ENCODE peak calls at places on chromosome 17, in nine cellular contexts. X is PC-3, Y is transverse colon, A is kidney, F is A673, O is SJSA1, I is prostate gland, W is heart left ventricle, B is breast epithelium. U is an unnamed sample.
A peak's percentile ranks its signal among the peaks of the same experiment; 100 is the strongest.

GRCh38 chr17:9622961-9623360 is 22.4 kb upstream of the USP43 start:
- DNase-seq in A (no peak), F (no peak), B (no peak), Y (no peak), W (no peak), I (no peak), X (no peak), O (no peak), U (no peak)

GRCh38 chr17:38324732-38325131 is 19.0 kb downstream of the GPR179 start:
- DNase-seq in I (no peak), A (no peak), W (no peak), B (no peak), F (no peak), O (no peak), X (no peak), Y (no peak), U (no peak)

GRCh38 chr17:27596106-27596505 is 34.9 kb upstream of the LGALS9 start:
- DNase-seq in A (peak; percentile 43), F (no peak), O (no peak), I (no peak), B (no peak), Y (no peak), W (no peak), X (no peak), U (no peak)

GRCh38 chr17:14552311-14552710 is 251.4 kb downstream of the HS3ST3B1 start:
- DNase-seq in F (no peak), I (no peak), B (no peak), W (no peak), Y (no peak), A (no peak), X (no peak), O (no peak), U (no peak)

GRCh38 chr17:64641499-64641898 is 20.6 kb downstream of the SMURF2 start:
- DNase-seq in B (no peak), F (peak; percentile 24), X (peak; percentile 68), Y (no peak), O (peak; percentile 55), I (no peak), W (no peak), A (no peak), U (no peak)

GRCh38 chr17:72479113-72479512 is 358.3 kb downstream of the SOX9 start:
- DNase-seq in O (no peak), Y (no peak), A (peak; percentile 28), F (no peak), X (peak; percentile 36), W (no peak), I (no peak), B (no peak), U (no peak)

GRCh38 chr17:68347380-68347779 is 56.1 kb downstream of the ARSG start:
- DNase-seq in W (no peak), O (no peak), B (no peak), X (no peak), I (no peak), A (no peak), Y (no peak), F (no peak), U (no peak)

GRCh38 chr17:39769974-39770587 is 32.3 kb downstream of the GRB7 start:
- DNase-seq in I (peak; percentile 62), X (peak; percentile 96), B (no peak), W (no peak), Y (no peak), A (no peak), F (no peak), O (no peak), U (peak; percentile 99)

GRCh38 chr17:7042507-7043194 is 1.2 kb downstream of the SLC16A11 start:
- DNase-seq in W (peak; percentile 75), X (no peak), O (no peak), Y (no peak), F (peak; percentile 32), A (no peak), I (no peak), B (no peak), U (no peak)

GRCh38 chr17:71423871-71424546 is 696.8 kb upstream of the SOX9 start:
- DNase-seq in O (peak; percentile 42), Y (no peak), I (no peak), F (no peak), A (no peak), W (no peak), X (peak; percentile 99), B (no peak), U (peak; percentile 59)

GRCh38 chr17:64003526-64004121 is 5.5 kb downstream of the PRR29 start:
- DNase-seq in F (no peak), A (no peak), O (no peak), Y (no peak), B (peak; percentile 27), W (no peak), I (no peak), X (no peak), U (no peak)

GRCh38 chr17:59722623-59723022 is 15.2 kb downstream of the VMP1 start:
- DNase-seq in A (no peak), O (no peak), B (no peak), F (no peak), X (no peak), Y (no peak), W (no peak), I (no peak), U (no peak)

GRCh38 chr17:77254961-77255741 is 114.4 kb downstream of the SEC14L1 start:
- DNase-seq in W (no peak), X (peak; percentile 99), A (peak; percentile 95), Y (no peak), O (peak; percentile 98), F (no peak), I (no peak), B (peak; percentile 58), U (peak; percentile 97)

GRCh38 chr17:38667099-38667786 is 7.5 kb downstream of the EPOP start:
- DNase-seq in Y (peak; percentile 66), F (peak; percentile 64), O (peak; percentile 55), X (peak; percentile 74), B (no peak), I (peak; percentile 41), W (peak; percentile 69), A (peak; percentile 71), U (peak; percentile 66)

GRCh38 chr17:65062168-65062915 is 5.8 kb upstream of the GNA13 start:
- DNase-seq in O (peak; percentile 53), W (no peak), I (no peak), X (peak; percentile 57), B (no peak), Y (peak; percentile 37), A (no peak), F (no peak), U (peak; percentile 45)

DNA sequence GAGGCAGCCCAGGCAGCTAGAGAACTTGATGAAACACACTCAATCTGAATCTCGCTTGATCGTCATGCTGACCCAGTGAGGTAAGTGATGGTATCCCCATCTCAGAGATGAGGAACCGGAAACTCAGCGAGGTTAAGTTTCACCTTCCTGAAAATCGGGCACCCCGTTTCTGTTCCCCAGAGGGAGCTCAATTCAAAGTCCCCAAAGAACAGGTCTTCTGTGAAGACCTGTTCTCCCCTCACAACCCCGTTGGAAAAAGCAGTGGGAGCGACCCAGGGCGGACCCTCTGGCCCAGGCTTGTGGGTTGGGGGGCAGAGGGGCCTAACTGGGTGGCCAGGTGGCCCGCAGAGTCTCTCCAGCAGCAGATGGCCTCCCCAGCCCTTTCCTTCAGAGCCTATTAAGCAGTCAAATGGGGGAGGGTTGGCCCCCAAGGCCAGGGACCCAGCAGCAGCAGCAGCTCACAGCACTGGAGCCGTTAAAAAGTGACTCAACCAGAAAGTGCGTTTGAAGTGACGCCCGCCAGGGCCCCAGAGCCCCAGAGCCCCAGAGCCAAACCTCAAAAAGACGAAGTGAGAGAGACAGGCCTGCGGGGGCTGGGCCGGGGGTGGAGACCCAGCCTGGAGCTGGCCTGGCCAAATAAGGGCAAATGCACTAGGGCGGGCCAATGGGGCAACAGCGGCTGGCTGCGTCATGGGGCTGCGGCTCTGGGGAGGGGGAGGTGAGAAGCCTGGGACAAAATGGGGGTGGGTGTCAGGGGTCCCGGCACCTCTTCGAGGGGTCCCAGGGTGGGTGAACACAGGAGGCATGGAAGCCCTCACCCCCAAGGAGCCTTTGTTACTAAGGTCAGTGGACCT is 9.2 kb upstream of the TSPOAP1 start:
- DNase-seq in A (peak; percentile 93), W (peak; percentile 93), O (peak; percentile 74), B (no peak), Y (peak; percentile 85), I (peak; percentile 20), X (no peak), F (no peak), U (no peak)
- H3K4me3 ChIP-seq in A (no peak overlapping the region), W (peak overlapping the region; percentile 39), O (no peak overlapping the region), B (no peak overlapping the region), Y (peak overlapping the region; percentile 4), I (peak overlapping the region; percentile 9), X (no peak overlapping the region), F (no peak overlapping the region), U (no peak overlapping the region)

DNA sequence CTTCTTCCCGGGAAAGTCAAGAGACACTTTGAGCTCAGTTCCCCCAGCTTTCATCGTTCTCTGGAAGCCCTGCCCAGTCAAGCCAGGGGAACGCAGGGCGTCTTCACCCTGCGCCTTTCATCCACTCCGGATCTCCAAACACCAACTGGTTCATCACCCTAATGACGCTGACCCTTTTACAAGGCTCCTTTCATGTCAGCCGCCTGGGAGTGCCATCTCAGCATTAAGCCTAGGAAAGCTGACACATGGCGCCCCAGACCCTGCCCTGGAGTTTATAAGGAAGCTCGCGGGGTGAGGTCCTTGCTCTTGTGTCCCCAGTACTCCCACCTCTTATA is 594 bp upstream of the DNAJC7 start:
- DNase-seq in Y (no peak), B (no peak), X (no peak), I (no peak), A (no peak), W (no peak), O (no peak), F (no peak), U (no peak)
- H3K27ac ChIP-seq in Y (peak overlapping the region; percentile 93), B (peak overlapping the region; percentile 96), X (peak overlapping the region; percentile 58), I (peak overlapping the region; percentile 90), A (peak overlapping the region; percentile 95), W (peak overlapping the region; percentile 88), O (peak overlapping the region; percentile 88), F (peak overlapping the region; percentile 94), U (peak overlapping the region; percentile 64)

DNA sequence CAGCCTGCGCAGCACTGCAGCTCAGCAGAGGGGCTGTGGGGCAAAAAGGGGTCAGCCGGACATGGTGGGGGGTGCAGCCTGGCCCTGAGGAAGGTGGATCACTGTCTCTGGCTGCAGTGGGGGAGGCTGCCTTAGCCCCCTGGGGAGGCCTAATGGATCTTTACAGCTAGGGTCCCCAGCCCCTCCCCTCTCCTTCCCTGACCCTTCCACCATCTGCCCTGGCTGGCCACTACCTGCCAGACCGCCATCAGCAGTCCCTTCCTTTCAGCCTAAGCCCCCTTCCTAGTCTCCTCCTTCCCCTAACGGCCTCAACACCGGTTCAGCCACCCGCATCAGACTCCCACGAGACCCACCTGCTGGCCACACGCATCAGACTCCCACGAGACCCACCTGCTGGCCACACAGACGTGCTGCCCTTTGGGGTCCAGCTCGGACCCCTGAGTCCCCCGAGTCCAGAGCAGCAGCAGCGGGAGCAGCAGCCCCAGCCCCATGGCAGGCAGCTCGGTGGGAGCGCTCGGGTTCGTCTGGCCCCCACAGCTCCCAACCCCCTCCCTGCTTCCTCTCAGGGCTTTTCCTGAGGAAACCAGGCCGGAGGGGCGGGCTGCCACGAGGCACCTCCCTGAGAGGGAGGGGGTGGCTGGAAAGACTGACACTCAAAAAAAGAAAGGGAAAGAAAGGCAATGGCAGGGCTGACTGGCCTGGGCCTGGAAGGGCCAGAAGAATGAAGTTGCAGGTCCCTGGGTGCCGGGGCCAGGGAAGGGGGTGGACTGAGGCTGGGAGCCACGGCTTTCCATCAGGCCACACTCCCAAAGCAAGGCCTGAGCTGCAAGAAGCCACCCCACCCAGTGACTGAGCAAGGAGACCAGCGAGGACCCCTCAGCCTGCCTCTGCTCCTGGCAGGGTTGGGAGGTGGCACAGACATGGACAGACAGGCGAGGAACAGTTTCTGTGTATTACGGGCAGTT is at the start of gene SCARF1:
- DNase-seq in X (no peak), F (no peak), B (no peak), I (no peak), W (peak; percentile 87), O (no peak), A (no peak), Y (no peak), U (no peak)
- H3K4me1 ChIP-seq in X (peaks cover 24% of the 10 kb centered on the region), F (peaks cover 12% of the 10 kb centered on the region), B (peaks cover 9% of the 10 kb centered on the region), I (peaks cover 14% of the 10 kb centered on the region), W (peaks cover 53% of the 10 kb centered on the region), O (peaks cover 38% of the 10 kb centered on the region), A (peaks cover 20% of the 10 kb centered on the region), Y (peaks cover 38% of the 10 kb centered on the region), U (peaks cover 22% of the 10 kb centered on the region)

GRCh38 chr17:21378553-21378952 is 2.4 kb downstream of the KCNJ12 start:
- DNase-seq in X (no peak), B (no peak), O (no peak), Y (no peak), W (no peak), I (no peak), A (no peak), F (no peak), U (no peak)
- H3K4me3 ChIP-seq in X (no peak overlapping the region), B (peak overlapping the region; percentile 48), O (no peak overlapping the region), Y (peak overlapping the region; percentile 51), W (no peak overlapping the region), I (no peak overlapping the region), A (no peak overlapping the region), F (no peak overlapping the region), U (no peak overlapping the region)